ENCODE peak calls at places on chromosomes 13 and 19, in five cellular contexts. G, A, V, M and W are unnamed samples.

GRCh38 chr13:110617326-110618072 is 2.2 kb downstream of the NAXD start:
- DNase-seq in A (peak), V (no peak), M (peak), G (no peak), W (peak)

GRCh38 chr19:4358709-4359626 is 15.6 kb downstream of the MPND start:
- DNase-seq in V (no peak), G (no peak), A (no peak), M (no peak), W (no peak)

GRCh38 chr19:2171349-2172145 is 7.8 kb downstream of the DOT1L start:
- DNase-seq in V (no peak), G (peak), M (peak), A (no peak), W (peak)

GRCh38 chr19:42170715-42171114 is 38.5 kb upstream of the POU2F2 start:
- DNase-seq in V (no peak), A (no peak), M (no peak), G (no peak), W (no peak)

GRCh38 chr19:16586477-16586871 is 14.3 kb upstream of the SLC35E1 start:
- DNase-seq in V (no peak), M (no peak), G (no peak), A (no peak), W (no peak)

GRCh38 chr13:113186061-113186900 is 22.2 kb downstream of the PCID2 start:
- DNase-seq in V (no peak), G (no peak), A (no peak), M (no peak), W (peak)

GRCh38 chr19:31538879-31539278 is 189.6 kb upstream of the TSHZ3 start:
- DNase-seq in V (no peak), M (no peak), A (no peak), G (no peak), W (no peak)

GRCh38 chr13:72565893-72566292 is 161.5 kb downstream of the MZT1 start:
- DNase-seq in V (no peak), G (no peak), A (peak), M (peak), W (peak)

GRCh38 chr13:83794627-83795026 is 87.6 kb downstream of the SLITRK1 start:
- DNase-seq in A (no peak), V (no peak), M (no peak), G (no peak), W (no peak)

GRCh38 chr13:107099661-107100060 is 531.7 kb upstream of the ARGLU1 start:
- DNase-seq in M (no peak), V (no peak), A (peak), G (no peak), W (peak)

GRCh38 chr13:51500687-51501086 is 47.9 kb upstream of the INTS6 start:
- DNase-seq in G (no peak), M (no peak), A (no peak), V (no peak), W (no peak)

GRCh38 chr13:66503890-66504289 is 726.2 kb downstream of the PCDH9 start:
- DNase-seq in G (no peak), A (no peak), M (no peak), V (no peak), W (no peak)

DNA sequence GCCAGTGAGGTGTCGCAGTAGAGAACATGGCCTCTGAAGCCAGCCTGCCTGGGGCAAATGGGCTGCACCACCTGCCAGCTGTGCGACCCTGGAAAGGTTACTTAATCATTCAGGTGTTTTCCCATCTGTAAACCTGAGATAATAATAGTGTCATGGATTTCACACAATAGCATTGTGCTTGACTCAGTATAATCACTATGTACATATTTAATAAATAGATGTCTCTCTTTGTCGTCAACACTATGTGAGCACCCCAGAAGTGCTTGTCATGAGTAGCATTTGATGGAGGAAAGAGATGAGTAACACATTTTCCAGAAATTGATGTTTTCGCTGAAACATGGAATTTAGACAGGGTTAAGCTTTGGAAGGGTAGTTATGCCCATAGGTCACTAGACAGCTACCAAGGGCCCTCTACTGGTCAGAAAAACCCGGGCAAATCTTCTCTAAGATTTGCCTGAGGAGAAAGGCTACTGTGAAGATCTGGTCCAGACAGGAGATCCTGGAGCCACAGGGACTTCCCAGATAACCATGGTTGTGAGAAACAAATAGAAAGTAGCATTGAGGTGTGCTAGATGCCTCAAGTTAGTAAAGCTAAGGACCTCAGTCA is 9.5 kb upstream of the MBNL2 start:
- DNase-seq in A (peak), M (peak), G (no peak), V (no peak), W (peak)
- TF ChIP-seq CTCF in A (peak), M (peak), G (peak), V (no peak), W (peak)

DNA sequence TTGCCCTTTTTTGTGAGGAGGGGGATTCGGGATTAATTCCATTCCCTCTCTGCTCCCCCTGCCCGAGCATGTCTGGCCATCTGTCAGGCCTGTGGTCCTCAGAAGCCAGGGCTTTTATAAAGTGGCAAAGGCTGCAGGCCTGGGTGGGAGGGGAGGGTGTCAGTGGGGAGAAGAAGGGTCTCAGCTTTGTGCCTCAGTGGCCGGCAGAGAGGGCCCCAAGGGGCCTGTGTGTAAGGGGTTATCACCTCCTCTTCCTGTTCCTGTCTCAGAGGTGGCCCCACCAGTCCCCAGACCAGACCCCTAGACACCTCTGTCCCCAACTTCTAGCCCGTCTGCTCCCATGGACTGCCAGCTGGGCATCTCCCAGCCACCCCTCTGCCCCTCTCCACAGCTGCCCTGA is 3.4 kb upstream of the NUMBL start:
- DNase-seq in G (no peak), A (no peak), V (no peak), M (no peak), W (no peak)
- TF ChIP-seq CTCF in G (no peak), A (no peak), V (no peak), M (no peak), W (no peak)

GRCh38 chr19:47607564-47608073 is 1.3 kb upstream of the BICRA start:
- DNase-seq in V (no peak), A (no peak), M (no peak), G (no peak), W (no peak)

GRCh38 chr19:47610546-47610894 is 1.6 kb downstream of the BICRA start:
- DNase-seq in M (no peak), A (no peak), V (no peak), G (no peak), W (no peak)

GRCh38 chr19:47608908-47609879 is at the start of gene BICRA:
- DNase-seq in V (no peak), M (peak), A (peak), G (peak), W (peak)

GRCh38 chr19:47609885-47610545 is 1.1 kb downstream of the BICRA start:
- DNase-seq in M (no peak), G (peak), A (peak), V (no peak), W (peak)

DNA sequence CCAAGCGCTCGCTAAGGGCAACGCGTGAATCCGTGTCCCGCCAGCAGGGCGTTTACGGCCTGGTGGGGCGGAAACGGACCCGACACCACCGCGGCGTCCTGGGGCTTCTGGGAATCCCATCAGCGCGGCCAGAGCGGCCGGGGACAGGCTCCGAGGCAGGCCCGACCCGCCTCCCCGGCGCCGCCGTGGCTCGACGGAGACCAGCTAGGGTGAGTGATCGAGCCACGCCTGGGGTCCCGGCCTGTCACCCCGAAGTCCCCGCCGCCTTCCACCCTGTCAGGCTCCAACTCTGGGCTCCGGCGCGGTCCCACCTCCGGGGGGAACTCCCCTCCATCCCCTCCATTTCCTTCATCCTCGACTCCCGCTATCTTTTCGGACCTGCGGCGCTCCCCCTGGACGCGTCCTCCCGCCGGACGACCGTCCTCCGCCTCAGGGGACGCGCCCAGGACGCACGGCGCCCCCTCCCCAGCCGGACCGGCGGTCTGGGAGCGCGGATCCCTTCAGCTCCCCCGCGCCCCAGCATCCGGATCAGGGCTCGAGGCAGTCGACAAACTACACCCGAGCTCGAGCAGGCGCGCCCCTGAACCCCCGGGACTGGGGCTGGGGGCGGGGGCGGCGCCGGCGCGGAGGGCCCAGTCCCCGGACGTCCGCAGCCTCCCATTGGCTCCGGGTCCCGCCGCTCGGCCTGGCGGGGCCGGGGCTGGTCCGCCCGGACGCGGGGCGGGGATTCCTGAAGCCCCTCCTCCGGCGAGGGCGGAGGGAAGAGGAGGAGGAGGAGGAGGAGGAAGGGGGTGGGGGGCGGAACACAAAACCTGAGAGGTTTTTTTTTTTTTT is 643 bp upstream of the BICRA start:
- DNase-seq in M (peak), V (peak), G (peak), A (peak), W (peak)
- TF ChIP-seq CTCF in M (peak), V (no peak), G (peak), A (peak), W (peak)

DNA sequence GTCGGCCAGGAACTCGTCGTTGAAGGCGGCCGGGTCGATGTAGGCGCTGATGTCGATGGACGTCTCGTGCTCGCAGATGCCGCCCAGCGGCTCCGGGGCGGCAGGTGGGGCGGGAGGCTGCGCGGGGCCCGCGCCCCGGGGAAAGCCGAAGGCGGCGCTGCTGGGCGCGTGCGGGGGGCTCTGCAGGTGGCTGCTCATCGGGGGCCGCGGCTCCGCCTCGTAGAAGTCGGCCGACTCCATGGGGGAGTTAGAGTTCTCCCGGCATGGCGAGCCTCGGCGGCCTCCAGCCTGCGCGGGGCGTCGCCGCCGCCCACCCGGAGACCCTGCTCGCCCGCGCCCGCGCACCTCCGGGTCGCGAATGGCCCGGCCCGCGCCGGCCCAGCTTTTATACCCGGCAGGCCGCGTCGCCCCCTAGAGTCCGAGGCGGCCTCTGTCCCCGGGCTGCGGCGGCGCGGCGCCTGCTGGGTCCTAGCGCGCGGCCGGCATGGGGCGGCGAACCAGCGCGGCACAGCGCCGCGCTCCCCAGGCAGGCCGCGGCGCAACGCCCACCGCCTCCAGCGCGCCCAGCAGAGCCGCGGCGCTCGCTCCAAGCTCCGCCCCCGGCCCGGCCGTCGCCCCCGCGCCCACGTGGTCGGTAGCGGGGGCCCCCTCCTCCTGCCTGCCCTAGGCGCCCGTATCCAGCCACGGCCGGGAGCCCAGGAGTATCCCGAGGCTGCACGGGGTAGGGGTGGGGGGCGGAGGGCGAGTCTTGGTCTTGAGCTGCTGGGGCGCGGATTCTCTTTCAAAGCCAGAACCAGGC is at the start of gene CEBPA:
- DNase-seq in M (peak), G (peak), A (peak), V (no peak), W (peak)
- TF ChIP-seq CTCF in M (peak), G (peak), A (peak), V (peak), W (peak)

GRCh38 chr13:46905249-46905648 is 8.4 kb upstream of the HTR2A start:
- DNase-seq in M (peak), G (no peak), A (no peak), V (no peak), W (no peak)
- TF ChIP-seq CTCF in M (peak), G (no peak), A (peak), V (no peak), W (peak)

GRCh38 chr13:50081106-50081898 is 66.1 kb downstream of the KCNRG start:
- DNase-seq in V (peak), M (no peak), A (no peak), G (peak), W (no peak)
- TF ChIP-seq CTCF in V (no peak), M (no peak), A (peak), G (no peak), W (no peak)

GRCh38 chr13:98869408-98870090 is 108.3 kb downstream of the DOCK9 start:
- DNase-seq in A (no peak), V (no peak), M (peak), G (peak), W (no peak)
- TF ChIP-seq CTCF in A (peak), V (no peak), M (peak), G (peak), W (peak)

DNA sequence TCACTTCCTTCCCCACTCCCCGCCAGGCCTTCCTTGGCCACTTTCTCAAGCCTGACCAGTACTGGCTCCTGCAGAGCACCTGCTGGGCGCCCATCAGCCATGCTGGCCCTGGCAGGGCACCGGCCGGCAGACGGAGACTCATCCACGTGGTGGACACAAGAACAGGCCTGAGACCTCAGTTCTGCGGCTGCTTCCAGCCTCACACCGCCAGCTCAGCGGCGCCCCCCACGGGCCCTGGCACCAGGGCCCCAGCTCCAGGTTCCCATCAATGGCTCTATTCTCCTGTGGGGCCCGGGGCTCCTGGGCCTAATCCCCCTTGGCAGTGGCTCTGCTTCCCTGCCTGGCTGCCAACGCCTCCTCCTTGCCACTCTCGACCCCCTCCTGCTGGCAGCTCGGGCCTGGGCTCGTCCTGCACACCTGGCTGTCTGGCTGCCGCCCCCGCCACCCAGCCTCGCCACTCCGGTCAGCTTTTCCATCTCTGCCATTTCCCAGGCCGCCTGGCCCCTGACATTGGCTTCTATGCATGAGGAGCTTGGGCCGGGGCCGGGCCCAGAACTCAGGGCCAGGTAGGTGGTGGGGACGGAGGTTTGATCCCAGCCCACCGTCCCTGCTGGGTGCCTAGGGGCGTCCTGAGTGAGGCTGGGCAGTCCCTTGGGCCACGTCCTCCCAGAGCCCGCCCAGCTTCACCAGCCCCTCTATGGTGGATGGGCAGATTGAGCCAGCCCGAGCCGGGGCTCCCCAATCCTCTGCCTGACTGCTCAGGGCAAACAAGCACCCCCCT is 6.2 kb downstream of the NDUFA11 start:
- DNase-seq in A (no peak), V (no peak), G (no peak), M (no peak), W (no peak)
- TF ChIP-seq CTCF in A (peak), V (no peak), G (no peak), M (no peak), W (no peak)

GRCh38 chr13:102394158-102395053 is 7.4 kb downstream of the FGF14 start:
- DNase-seq in V (peak), A (no peak), M (peak), G (peak), W (peak)
- TF ChIP-seq CTCF in V (no peak), A (no peak), M (peak), G (peak), W (peak)